ENCODE peak calls at places on chromosome 21, in seven cellular contexts. One of them, this sample, is unnamed.

GRCh38 chr21:14523234-14523633 is 22.9 kb downstream of the SAMSN1 start:
- DNase-seq in SW 1271: no peak
- DNase-seq in activated T-helper 1 cell treated with anti-CD3 and anti-CD28 coated beads, Interleukin-2, amount 50 U/mL, for 16 hours: no peak
- DNase-seq in RCC 7860: no peak
- DNase-seq in T-cell: no peak
- DNase-seq in GM20000: peak
- DNase-seq in psoas muscle: peak
- DNase-seq in this sample: no peak

GRCh38 chr21:45525910-45526306 is 16.3 kb downstream of the SLC19A1 start:
- DNase-seq in psoas muscle: peak
- DNase-seq in SW 1271: no peak
- DNase-seq in activated T-helper 1 cell treated with anti-CD3 and anti-CD28 coated beads, Interleukin-2, amount 50 U/mL, for 16 hours: no peak
- DNase-seq in GM20000: no peak
- DNase-seq in RCC 7860: no peak
- DNase-seq in T-cell: no peak
- DNase-seq in this sample: no peak

GRCh38 chr21:19981938-19982337 is 1016.3 kb upstream of the NCAM2 start:
- DNase-seq in RCC 7860: no peak
- DNase-seq in SW 1271: no peak
- DNase-seq in activated T-helper 1 cell treated with anti-CD3 and anti-CD28 coated beads, Interleukin-2, amount 50 U/mL, for 16 hours: no peak
- DNase-seq in T-cell: no peak
- DNase-seq in GM20000: no peak
- DNase-seq in psoas muscle: no peak
- DNase-seq in this sample: no peak

GRCh38 chr21:27645285-27645684 is 678.4 kb upstream of the ADAMTS5 start:
- DNase-seq in SW 1271: no peak
- DNase-seq in activated T-helper 1 cell treated with anti-CD3 and anti-CD28 coated beads, Interleukin-2, amount 50 U/mL, for 16 hours: no peak
- DNase-seq in psoas muscle: no peak
- DNase-seq in RCC 7860: no peak
- DNase-seq in T-cell: no peak
- DNase-seq in GM20000: no peak
- DNase-seq in this sample: no peak

GRCh38 chr21:46001821-46002681 is 20.5 kb downstream of the COL6A1 start:
- DNase-seq in RCC 7860: no peak
- DNase-seq in SW 1271: no peak
- DNase-seq in T-cell: no peak
- DNase-seq in GM20000: peak
- DNase-seq in activated T-helper 1 cell treated with anti-CD3 and anti-CD28 coated beads, Interleukin-2, amount 50 U/mL, for 16 hours: no peak
- DNase-seq in psoas muscle: no peak
- DNase-seq in this sample: no peak

GRCh38 chr21:43917515-43918384 is 52.7 kb downstream of the AGPAT3 start:
- DNase-seq in psoas muscle: no peak
- DNase-seq in T-cell: peak
- DNase-seq in SW 1271: no peak
- DNase-seq in RCC 7860: no peak
- DNase-seq in activated T-helper 1 cell treated with anti-CD3 and anti-CD28 coated beads, Interleukin-2, amount 50 U/mL, for 16 hours: no peak
- DNase-seq in GM20000: peak
- DNase-seq in this sample: peak

GRCh38 chr21:39515684-39516083 is 63.9 kb downstream of the SH3BGR start:
- DNase-seq in RCC 7860: no peak
- DNase-seq in psoas muscle: no peak
- DNase-seq in T-cell: no peak
- DNase-seq in GM20000: no peak
- DNase-seq in activated T-helper 1 cell treated with anti-CD3 and anti-CD28 coated beads, Interleukin-2, amount 50 U/mL, for 16 hours: no peak
- DNase-seq in SW 1271: no peak
- DNase-seq in this sample: no peak

GRCh38 chr21:18954415-18954972 is 550.9 kb upstream of the TMPRSS15 start:
- DNase-seq in GM20000: no peak
- DNase-seq in psoas muscle: no peak
- DNase-seq in activated T-helper 1 cell treated with anti-CD3 and anti-CD28 coated beads, Interleukin-2, amount 50 U/mL, for 16 hours: no peak
- DNase-seq in SW 1271: no peak
- DNase-seq in T-cell: no peak
- DNase-seq in RCC 7860: no peak
- DNase-seq in this sample: no peak

GRCh38 chr21:18155508-18156193 is 89.0 kb upstream of the CHODL start:
- DNase-seq in T-cell: no peak
- DNase-seq in psoas muscle: no peak
- DNase-seq in SW 1271: peak
- DNase-seq in activated T-helper 1 cell treated with anti-CD3 and anti-CD28 coated beads, Interleukin-2, amount 50 U/mL, for 16 hours: no peak
- DNase-seq in GM20000: no peak
- DNase-seq in RCC 7860: no peak
- DNase-seq in this sample: no peak

GRCh38 chr21:30102881-30103280 is 63.7 kb downstream of the CLDN17 start:
- DNase-seq in RCC 7860: no peak
- DNase-seq in GM20000: no peak
- DNase-seq in psoas muscle: no peak
- DNase-seq in T-cell: no peak
- DNase-seq in SW 1271: no peak
- DNase-seq in activated T-helper 1 cell treated with anti-CD3 and anti-CD28 coated beads, Interleukin-2, amount 50 U/mL, for 16 hours: no peak
- DNase-seq in this sample: no peak

GRCh38 chr21:46124926-46125845 is 27.3 kb downstream of the COL6A2 start:
- DNase-seq in psoas muscle: peak
- DNase-seq in activated T-helper 1 cell treated with anti-CD3 and anti-CD28 coated beads, Interleukin-2, amount 50 U/mL, for 16 hours: no peak
- DNase-seq in RCC 7860: no peak
- DNase-seq in GM20000: no peak
- DNase-seq in SW 1271: no peak
- DNase-seq in T-cell: peak
- DNase-seq in this sample: no peak

GRCh38 chr21:39633043-39633442 is 20.3 kb downstream of the B3GALT5 start:
- DNase-seq in psoas muscle: no peak
- DNase-seq in activated T-helper 1 cell treated with anti-CD3 and anti-CD28 coated beads, Interleukin-2, amount 50 U/mL, for 16 hours: no peak
- DNase-seq in T-cell: no peak
- DNase-seq in GM20000: no peak
- DNase-seq in RCC 7860: peak
- DNase-seq in SW 1271: peak
- DNase-seq in this sample: no peak